ENCODE peak calls at places on chromosomes 4 and X, in nine cellular contexts. Q is activated naive CD4-positive, alpha-beta T cell; O is stomach; X is substantia nigra; Y is GM03348; B is left cardiac atrium; S is astrocyte of the spinal cord; E is body of pancreas; H is H54. K is an unnamed sample.

GRCh38 chr4:177308842-177309524 is 691 bp upstream of the NEIL3 start:
- DNase-seq in B (no peak), E (no peak), S (no peak), O (no peak), Y (no peak), H (no peak), Q (no peak), X (no peak), K (no peak)

GRCh38 chr4:67459164-67459563 is 86.1 kb downstream of the CENPC start:
- DNase-seq in O (no peak), B (no peak), X (no peak), H (no peak), S (peak), E (no peak), Y (no peak), Q (no peak), K (no peak)

GRCh38 chrX:43963726-43964125 is 9.5 kb downstream of the NDP start:
- DNase-seq in H (no peak), B (no peak), O (no peak), Y (no peak), E (no peak), X (no peak), S (no peak), Q (no peak), K (no peak)

GRCh38 chr4:42401171-42401570 is 3.9 kb downstream of the SHISA3 start:
- DNase-seq in E (peak), H (no peak), Q (no peak), X (no peak), B (no peak), S (no peak), O (no peak), Y (no peak), K (peak)

GRCh38 chr4:67106846-67107467 is 438.3 kb downstream of the CENPC start:
- DNase-seq in S (no peak), Q (no peak), Y (no peak), E (peak), X (no peak), B (no peak), H (no peak), O (no peak), K (no peak)

GRCh38 chr4:103012085-103012484 is 7.4 kb downstream of the SLC9B1 start:
- DNase-seq in X (no peak), H (no peak), B (no peak), Q (no peak), O (no peak), E (no peak), Y (peak), S (peak), K (no peak)

GRCh38 chr4:119028296-119028695 is 107.3 kb upstream of the MYOZ2 start:
- DNase-seq in X (no peak), B (no peak), Y (no peak), O (no peak), Q (no peak), E (no peak), S (no peak), H (no peak), K (no peak)

GRCh38 chrX:106802388-106803275 is at the start of gene TBC1D8B:
- DNase-seq in Y (peak), B (peak), Q (no peak), O (peak), S (peak), E (peak), H (peak), X (peak), K (peak)

GRCh38 chrX:1196436-1196835 is 16.0 kb downstream of the CRLF2 start:
- DNase-seq in X (no peak), O (no peak), H (no peak), S (no peak), B (no peak), Q (no peak), Y (no peak), E (no peak), K (no peak)

GRCh38 chr4:91840359-91840758 is 463.4 kb upstream of the GRID2 start:
- DNase-seq in B (no peak), X (no peak), S (no peak), O (no peak), H (no peak), E (no peak), Q (no peak), Y (no peak), K (no peak)

GRCh38 chr4:22389240-22389871 is 126.5 kb downstream of the ADGRA3 start:
- DNase-seq in X (peak), Q (no peak), B (peak), H (peak), Y (peak), S (peak), E (peak), O (peak), K (peak)

GRCh38 chr4:43352859-43353258 is 460.3 kb downstream of the GRXCR1 start:
- DNase-seq in O (no peak), E (no peak), H (no peak), Y (no peak), S (no peak), B (no peak), X (no peak), Q (no peak), K (no peak)

GRCh38 chrX:40663880-40664630 is 16.7 kb upstream of the CXorf38 start:
- DNase-seq in H (no peak), S (peak), B (no peak), Q (no peak), E (peak), X (peak), Y (peak), O (no peak), K (no peak)

GRCh38 chr4:123856689-123857545 is 460.3 kb downstream of the SPRY1 start:
- DNase-seq in B (peak), X (no peak), H (peak), E (peak), S (peak), Y (peak), O (peak), Q (no peak), K (peak)

GRCh38 chr4:143336828-143337599 is at the start of gene GAB1:
- DNase-seq in X (peak), H (peak), O (peak), S (peak), Q (no peak), E (peak), B (peak), Y (peak), K (peak)

GRCh38 chr4:162506253-162506652 is 342.5 kb upstream of the FSTL5 start:
- DNase-seq in H (no peak), X (no peak), O (no peak), B (no peak), Y (no peak), Q (no peak), S (peak), E (no peak), K (no peak)

GRCh38 chr4:56259595-56259994 is 127.7 kb downstream of the AASDH start:
- DNase-seq in S (no peak), Y (no peak), X (no peak), B (no peak), H (no peak), E (no peak), O (no peak), Q (no peak), K (no peak)